ENCODE peak calls at places on chromosomes 7 and 10, in eight cellular contexts. N, C, J, A, K, Y, E and D are unnamed samples.
A peak's percentile ranks its signal among the peaks of the same experiment; 100 is the strongest.

GRCh38 chr7:86248977-86249376 is 394.7 kb upstream of the GRM3 start:
- DNase-seq in N (no peak), C (no peak), J (no peak), A (no peak), K (no peak), Y (no peak), E (no peak), D (no peak)

GRCh38 chr7:84677386-84677785 is 482.8 kb upstream of the SEMA3A start:
- DNase-seq in N (peak; percentile 80), C (no peak), J (no peak), A (no peak), K (no peak), Y (no peak), E (no peak), D (no peak)

GRCh38 chr10:112585960-112586359 is 138.9 kb downstream of the VTI1A start:
- DNase-seq in N (peak; percentile 63), C (no peak), J (no peak), A (no peak), K (no peak), Y (no peak), E (no peak), D (no peak)

GRCh38 chr7:25353744-25354143 is 125.5 kb upstream of the NPVF start:
- DNase-seq in N (no peak), C (no peak), J (no peak), A (no peak), K (no peak), Y (no peak), E (no peak), D (no peak)

GRCh38 chr7:116582806-116583444 is 58.1 kb downstream of the CAV1 start:
- DNase-seq in N (peak; percentile 96), C (no peak), J (peak; percentile 79), A (no peak), K (no peak), Y (no peak), E (no peak), D (no peak)

GRCh38 chr10:43262043-43262901 is 4.6 kb downstream of the RASGEF1A start:
- DNase-seq in N (no peak), C (no peak), J (no peak), A (peak; percentile 76), K (no peak), Y (peak; percentile 93), E (peak; percentile 54), D (no peak)

GRCh38 chr10:78134919-78135318 is 101.3 kb downstream of the RPS24 start:
- DNase-seq in N (no peak), C (no peak), J (no peak), A (peak; percentile 53), K (peak; percentile 62), Y (no peak), E (no peak), D (no peak)

GRCh38 chr7:142854505-142855400 is at the start of gene EPHB6:
- DNase-seq in N (peak; percentile 62), C (no peak), J (peak; percentile 53), A (peak; percentile 78), K (peak; percentile 77), Y (peak; percentile 87), E (peak; percentile 84), D (peak; percentile 38)

GRCh38 chr7:2621061-2621828 is 10.5 kb upstream of the TTYH3 start:
- DNase-seq in N (peak; percentile 71), C (no peak), J (no peak), A (peak; percentile 76), K (peak; percentile 14), Y (peak; percentile 72), E (peak; percentile 83), D (no peak)

GRCh38 chr10:104306897-104307296 is 31.4 kb downstream of the ITPRIP start:
- DNase-seq in N (no peak), C (no peak), J (no peak), A (peak; percentile 65), K (no peak), Y (peak; percentile 84), E (no peak), D (no peak)

GRCh38 chr10:104301907-104302690 is 33.1 kb downstream of the GSTO2 start:
- DNase-seq in N (peak; percentile 57), C (no peak), J (no peak), A (no peak), K (no peak), Y (no peak), E (no peak), D (no peak)

GRCh38 chr10:104303594-104304178 is 34.6 kb downstream of the ITPRIP start:
- DNase-seq in N (no peak), C (no peak), J (no peak), A (no peak), K (no peak), Y (no peak), E (no peak), D (no peak)

GRCh38 chr10:104304346-104304745 is 33.9 kb downstream of the ITPRIP start:
- DNase-seq in N (no peak), C (no peak), J (no peak), A (no peak), K (no peak), Y (no peak), E (no peak), D (no peak)

GRCh38 chr10:104304927-104305326 is 33.3 kb downstream of the ITPRIP start:
- DNase-seq in N (no peak), C (no peak), J (no peak), A (no peak), K (peak; percentile 53), Y (no peak), E (no peak), D (no peak)
- TF ChIP-seq EZH2phosphoT487 in N (no peak), C (no peak), J (no peak), A (no peak), K (no peak), Y (no peak), E (no peak), D (no peak)

GRCh38 chr10:48439581-48440041 is 133.1 kb downstream of the MAPK8 start:
- DNase-seq in N (peak; percentile 31), C (no peak), J (no peak), A (peak; percentile 16), K (no peak), Y (peak; percentile 23), E (peak; percentile 81), D (no peak)

GRCh38 chr10:48440771-48441170 is 134.3 kb downstream of the MAPK8 start:
- DNase-seq in N (no peak), C (no peak), J (no peak), A (no peak), K (no peak), Y (no peak), E (no peak), D (no peak)

GRCh38 chr10:48442090-48442808 is 135.8 kb downstream of the MAPK8 start:
- DNase-seq in N (no peak), C (no peak), J (no peak), A (no peak), K (no peak), Y (no peak), E (no peak), D (no peak)

GRCh38 chr10:48439031-48439430 is 132.6 kb downstream of the MAPK8 start:
- DNase-seq in N (peak; percentile 79), C (no peak), J (no peak), A (no peak), K (peak; percentile 70), Y (no peak), E (no peak), D (no peak)

DNA sequence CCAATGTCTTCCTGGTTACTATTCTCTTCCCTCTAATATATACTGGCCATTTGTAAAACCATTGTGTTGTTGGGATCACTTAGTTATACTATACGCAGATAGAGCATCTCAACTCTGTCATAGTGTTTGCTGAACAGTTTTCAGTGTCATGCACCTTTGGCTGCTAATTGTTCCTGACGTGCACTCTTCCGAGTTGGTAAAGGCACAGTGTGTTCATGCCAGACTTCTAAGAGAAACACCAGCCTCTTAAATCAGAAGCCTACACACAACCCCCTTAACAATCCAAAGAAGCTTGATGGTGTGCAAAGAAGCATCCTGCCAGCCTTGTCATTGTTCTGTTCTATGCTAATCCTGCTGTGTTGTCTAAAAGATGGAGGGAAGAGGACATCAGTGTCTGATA is 131.1 kb downstream of the MAPK8 start:
- DNase-seq in N (no peak), C (no peak), J (no peak), A (no peak), K (no peak), Y (peak; percentile 16), E (no peak), D (no peak)
- TF ChIP-seq EZH2phosphoT487 in N (no peak), C (no peak), J (no peak), A (no peak), K (no peak), Y (no peak), E (no peak), D (no peak)

DNA sequence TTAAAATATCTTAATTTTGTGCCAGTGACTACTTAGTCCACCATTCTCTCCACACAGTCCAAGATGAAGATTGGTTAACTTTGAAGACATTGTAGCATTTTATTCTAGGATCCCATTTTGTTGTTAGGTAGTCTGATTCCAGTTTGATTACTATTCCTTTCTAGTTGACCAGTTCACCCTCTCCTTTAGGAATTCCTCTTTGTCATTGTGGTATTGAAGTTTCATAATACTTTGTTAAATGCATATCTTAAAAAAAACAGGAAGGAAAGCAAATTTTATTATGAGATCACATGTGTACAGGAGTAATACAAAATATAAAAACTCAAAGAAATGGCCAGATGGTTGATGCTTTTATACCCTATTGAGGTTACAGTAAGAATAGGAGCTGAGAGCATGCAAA is 15.4 kb upstream of the SEMA3C start:
- DNase-seq in N (peak; percentile 60), C (no peak), J (no peak), A (no peak), K (peak; percentile 32), Y (no peak), E (no peak), D (no peak)
- TF ChIP-seq EZH2phosphoT487 in N (no peak), C (no peak), J (no peak), A (no peak), K (no peak), Y (no peak), E (no peak), D (no peak)

GRCh38 chr7:22833113-22833512 is 10.5 kb upstream of the TOMM7 start:
- DNase-seq in N (no peak), C (no peak), J (no peak), A (no peak), K (no peak), Y (no peak), E (no peak), D (no peak)
- TF ChIP-seq EZH2phosphoT487 in N (no peak), C (no peak), J (no peak), A (no peak), K (no peak), Y (no peak), E (no peak), D (no peak)

DNA sequence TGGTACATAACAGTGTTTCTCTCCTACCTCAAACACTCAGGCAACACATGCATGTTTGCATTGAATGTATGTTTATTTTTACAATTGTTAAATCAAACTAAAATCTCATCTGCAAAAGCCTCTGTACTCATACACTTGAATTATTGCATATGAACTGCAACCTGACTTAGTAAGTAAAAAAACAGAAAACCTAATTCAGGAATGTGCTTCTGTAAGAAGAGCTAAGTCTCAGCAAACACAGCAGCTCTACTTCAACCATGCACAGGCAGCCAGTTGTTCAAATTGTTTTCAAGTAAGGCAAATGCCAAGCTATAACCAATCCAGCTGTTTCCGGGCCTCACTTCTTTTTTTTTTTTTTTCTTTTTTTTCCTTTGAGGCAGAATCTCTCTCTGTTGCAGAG is 93.6 kb upstream of the MALRD1 start:
- DNase-seq in N (no peak), C (no peak), J (no peak), A (no peak), K (no peak), Y (no peak), E (no peak), D (no peak)
- TF ChIP-seq EZH2phosphoT487 in N (no peak), C (no peak), J (no peak), A (no peak), K (no peak), Y (no peak), E (no peak), D (no peak)